ENCODE peak calls at places on chromosomes 3 and 15, in seven cellular contexts. N is right lobe of liver, M is foreskin fibroblast, P is endodermal cell, W is sigmoid colon, E is choroid plexus epithelial cell, H is fibroblast of the aortic adventitia. U is an unnamed sample.

GRCh38 chr3:49024449-49024848 is 2.5 kb downstream of the NDUFAF3 start:
- DNase-seq in N (no peak), H (no peak), P (no peak), M (no peak), E (no peak), W (no peak), U (no peak)

GRCh38 chr3:151440940-151441339 is 19.9 kb downstream of the IGSF10 start:
- DNase-seq in M (no peak), W (no peak), E (no peak), P (no peak), N (no peak), H (no peak), U (no peak)

GRCh38 chr3:81307221-81307620 is 454.2 kb downstream of the GBE1 start:
- DNase-seq in P (no peak), E (no peak), W (no peak), M (no peak), H (no peak), N (no peak), U (no peak)

GRCh38 chr15:33859992-33860545 is 108.2 kb upstream of the CHRM5 start:
- DNase-seq in W (no peak), P (no peak), H (no peak), E (no peak), M (no peak), N (no peak), U (no peak)

GRCh38 chr15:90557147-90557546 is 27.4 kb downstream of the CRTC3 start:
- DNase-seq in W (no peak), P (no peak), E (no peak), N (no peak), M (no peak), H (no peak), U (no peak)

GRCh38 chr3:136465296-136465695 is 215.2 kb downstream of the PCCB start:
- DNase-seq in N (no peak), M (peak; percentile 33), H (no peak), P (no peak), W (no peak), E (no peak), U (no peak)

GRCh38 chr15:52021128-52021671 is 2.2 kb downstream of the MAPK6 start:
- DNase-seq in M (peak; percentile 92), H (peak; percentile 95), N (no peak), E (peak; percentile 97), W (peak; percentile 75), P (no peak), U (no peak)

GRCh38 chr3:138935864-138936762 is 10.8 kb downstream of the FOXL2 start:
- DNase-seq in M (peak; percentile 53), E (peak; percentile 55), N (peak; percentile 81), W (peak; percentile 84), P (peak; percentile 96), H (peak; percentile 58), U (no peak)

GRCh38 chr15:62389887-62390792 is 225.1 kb upstream of the C2CD4B start:
- DNase-seq in N (peak; percentile 76), M (peak; percentile 75), W (peak; percentile 79), P (peak; percentile 89), H (peak; percentile 69), E (peak; percentile 79), U (peak; percentile 83)

GRCh38 chr3:50617096-50617791 is at the start of gene MAPKAPK3:
- DNase-seq in P (no peak), M (no peak), W (peak; percentile 82), E (no peak), N (peak; percentile 67), H (no peak), U (no peak)

GRCh38 chr3:193972816-193973215 is 163.1 kb upstream of the HES1 start:
- DNase-seq in H (peak; percentile 71), N (no peak), W (no peak), M (no peak), E (no peak), P (no peak), U (no peak)

GRCh38 chr3:120021523-120021922 is 72.7 kb downstream of the GSK3B start:
- DNase-seq in H (peak; percentile 50), P (no peak), E (peak; percentile 38), M (peak; percentile 21), W (no peak), N (no peak), U (no peak)

GRCh38 chr3:43892535-43892934 is 201.8 kb downstream of the ABHD5 start:
- DNase-seq in W (no peak), P (peak; percentile 17), E (no peak), N (no peak), M (no peak), H (no peak), U (no peak)

GRCh38 chr15:50438251-50438650 is 14.0 kb downstream of the USP8 start:
- DNase-seq in M (no peak), W (no peak), H (no peak), E (no peak), N (no peak), P (no peak), U (no peak)

GRCh38 chr3:127137113-127137512 is 55.8 kb upstream of the PRR23E start:
- DNase-seq in W (no peak), N (no peak), E (no peak), P (peak; percentile 39), M (no peak), H (no peak), U (no peak)

GRCh38 chr3:152328841-152329240 is 60.1 kb downstream of the MBNL1 start:
- DNase-seq in M (peak; percentile 80), W (no peak), N (no peak), E (peak; percentile 92), H (peak; percentile 88), P (no peak), U (no peak)

GRCh38 chr15:69465253-69465652 is 12.6 kb downstream of the RPLP1 start:
- DNase-seq in E (no peak), P (peak; percentile 18), H (no peak), W (no peak), M (no peak), N (no peak), U (no peak)

GRCh38 chr15:38814891-38815290 is 250.3 kb upstream of the RASGRP1 start:
- DNase-seq in W (no peak), N (no peak), M (no peak), H (no peak), E (no peak), P (no peak), U (no peak)

GRCh38 chr3:132550579-132551305 is 46.3 kb upstream of the ACKR4 start:
- DNase-seq in M (no peak), E (peak; percentile 74), P (no peak), H (peak; percentile 37), W (no peak), N (no peak), U (no peak)

GRCh38 chr3:72171461-72171860 is 386.5 kb upstream of the PROK2 start:
- DNase-seq in M (no peak), P (no peak), W (no peak), E (no peak), N (no peak), H (peak; percentile 78), U (no peak)

GRCh38 chr3:12158387-12159226 is at the start of gene TIMP4:
- DNase-seq in N (peak; percentile 54), W (peak; percentile 77), E (peak; percentile 94), M (peak; percentile 62), P (peak; percentile 81), H (peak; percentile 35), U (peak; percentile 94)

GRCh38 chr15:62390793-62391543 is 225.9 kb upstream of the C2CD4B start:
- DNase-seq in P (peak; percentile 86), N (peak; percentile 67), M (peak; percentile 35), H (peak; percentile 42), E (peak; percentile 54), W (peak; percentile 74), U (peak; percentile 92)

GRCh38 chr3:102756706-102757105 is 321.9 kb downstream of the ZPLD1 start:
- DNase-seq in H (no peak), W (no peak), M (no peak), E (no peak), N (no peak), P (no peak), U (no peak)
- TF ChIP-seq CTCF in H (no peak), W (no peak), M (no peak), E (no peak), N (no peak), P (no peak), U (no peak)

GRCh38 chr3:185069583-185070030 is 83.3 kb downstream of the C3orf70 start:
- DNase-seq in E (no peak), M (no peak), P (peak; percentile 94), W (no peak), N (no peak), H (no peak), U (no peak)
- TF ChIP-seq CTCF in E (peak; percentile 15), M (no peak), P (peak; percentile 71), W (no peak), N (no peak), H (no peak), U (peak; percentile 38)

DNA sequence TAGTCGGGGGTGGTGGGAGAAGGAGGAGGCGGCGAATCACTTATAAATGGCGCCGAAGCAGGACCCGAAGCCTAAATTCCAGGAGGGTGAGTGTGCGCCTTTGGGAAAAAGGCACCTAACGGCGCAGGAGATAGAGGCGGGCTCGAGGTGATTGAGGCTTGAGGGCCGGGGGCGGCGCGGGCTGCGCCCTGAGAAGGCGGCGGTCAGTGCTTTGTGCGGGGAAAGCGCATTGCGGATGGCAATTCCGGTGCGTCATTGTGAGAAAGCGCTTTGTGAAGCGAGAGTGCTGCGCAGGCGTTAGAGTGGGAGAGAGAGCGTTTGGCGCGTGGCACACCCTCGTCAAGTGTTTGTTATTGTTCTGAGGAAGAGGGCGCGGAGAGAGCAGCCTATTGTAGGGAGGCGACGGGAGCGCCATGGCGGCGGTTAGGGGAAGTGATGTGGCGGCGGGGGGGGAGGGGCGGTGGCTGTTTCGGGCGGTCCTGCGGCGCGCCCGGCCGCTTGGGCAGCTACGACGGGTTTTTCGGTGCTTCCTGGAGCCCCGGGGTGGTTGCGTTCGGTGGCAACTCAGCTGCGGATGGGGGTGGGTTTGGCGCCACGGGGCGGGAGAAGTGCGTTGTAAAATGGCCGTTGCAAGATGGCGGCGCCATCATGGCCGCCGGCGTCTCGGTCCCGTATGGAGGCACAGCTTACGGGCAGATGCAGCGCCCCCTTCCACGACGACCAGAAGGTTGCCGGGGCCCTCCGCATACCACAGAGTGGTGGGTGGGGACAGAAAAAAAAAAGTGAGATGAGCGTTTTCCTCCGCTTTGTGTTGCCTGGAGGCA is 494 bp downstream of the MORF4L1 start:
- DNase-seq in N (peak; percentile 84), H (peak; percentile 86), P (peak; percentile 95), E (peak; percentile 96), W (peak; percentile 87), M (peak; percentile 90), U (peak; percentile 93)
- TF ChIP-seq CTCF in N (no peak), H (peak; percentile 50), P (peak; percentile 70), E (peak; percentile 55), W (no peak), M (peak; percentile 58), U (peak; percentile 70)

GRCh38 chr3:155424041-155424605 is 130.6 kb upstream of the STRIT1 start:
- DNase-seq in P (peak; percentile 61), M (no peak), E (no peak), H (no peak), N (no peak), W (no peak), U (no peak)

GRCh38 chr3:155423526-155423925 is 130.0 kb upstream of the STRIT1 start:
- DNase-seq in E (no peak), W (no peak), P (no peak), N (no peak), M (no peak), H (no peak), U (no peak)

GRCh38 chr3:155417119-155417517 is 123.6 kb upstream of the STRIT1 start:
- DNase-seq in H (no peak), E (no peak), N (no peak), M (no peak), P (no peak), W (no peak), U (no peak)

GRCh38 chr3:155418426-155418825 is 124.9 kb upstream of the STRIT1 start:
- DNase-seq in M (no peak), N (no peak), P (no peak), H (peak; percentile 41), W (peak; percentile 69), E (peak; percentile 3), U (no peak)

GRCh38 chr3:155420869-155421486 is 127.5 kb upstream of the STRIT1 start:
- DNase-seq in P (no peak), E (no peak), M (no peak), N (no peak), W (no peak), H (no peak), U (no peak)
- TF ChIP-seq CTCF in P (peak; percentile 72), E (no peak), M (no peak), N (no peak), W (no peak), H (no peak), U (peak; percentile 41)